ENCODE peak calls at places on chromosome X, in four cellular contexts. O is WTC11, U is K562, Z is HepG2. P is an unnamed sample.

GRCh38 chrX:130726661-130727060 is 176.3 kb downstream of the ENOX2 start:
- DNase-seq in O (no peak), U (no peak), Z (no peak), P (no peak)

GRCh38 chrX:14528629-14529287 is 578 bp upstream of the GLRA2 start:
- DNase-seq in O (peak; percentile 80), U (peak; percentile 42), Z (peak; percentile 10), P (peak; percentile 4)

GRCh38 chrX:24235084-24235710 is 78.7 kb downstream of the SUPT20HL2 start:
- DNase-seq in O (no peak), U (no peak), Z (no peak), P (no peak)

GRCh38 chrX:13855689-13856425 is 39.0 kb upstream of the GPM6B start:
- DNase-seq in O (no peak), U (no peak), Z (no peak), P (no peak)

GRCh38 chrX:130975947-130976346 is 72.9 kb upstream of the ENOX2 start:
- DNase-seq in O (peak; percentile 27), U (peak; percentile 69), Z (peak; percentile 24), P (no peak)

GRCh38 chrX:129846686-129847085 is 3.0 kb upstream of the ZDHHC9 start:
- DNase-seq in O (no peak), U (no peak), Z (no peak), P (no peak)

GRCh38 chrX:136214551-136214950 is 36.6 kb downstream of the MAP7D3 start:
- DNase-seq in O (no peak), U (no peak), Z (peak; percentile 15), P (no peak)

GRCh38 chrX:119693996-119694451 is 1.1 kb upstream of the SEPTIN6 start:
- DNase-seq in O (peak; percentile 24), U (no peak), Z (no peak), P (no peak)

GRCh38 chrX:125378205-125378604 is 58.5 kb downstream of the TEX13C start:
- DNase-seq in O (no peak), U (peak; percentile 10), Z (no peak), P (no peak)

DNA sequence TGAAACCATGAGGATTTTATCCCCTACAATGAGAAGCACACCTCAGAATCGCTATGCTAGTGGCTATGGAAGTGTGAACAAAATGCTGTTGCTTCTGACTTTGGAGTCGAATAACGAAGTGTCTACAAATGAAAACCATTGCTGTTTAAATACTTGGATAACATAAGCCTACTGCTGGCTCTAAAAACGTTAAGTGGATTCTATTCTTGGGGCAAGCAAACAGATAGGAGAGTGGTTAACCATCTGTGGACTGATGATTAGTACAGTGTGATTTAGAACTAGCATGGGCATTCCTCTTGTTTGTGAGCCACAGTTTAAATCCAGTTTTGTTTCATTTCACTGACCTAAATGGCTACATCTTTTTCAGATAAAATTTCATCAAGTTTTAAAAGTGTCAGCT is 109.7 kb upstream of the PNPLA4 start:
- DNase-seq in O (no peak), U (no peak), Z (no peak), P (no peak)
- TF ChIP-seq CBFB in O (no peak), U (no peak), Z (no peak), P (no peak)

DNA sequence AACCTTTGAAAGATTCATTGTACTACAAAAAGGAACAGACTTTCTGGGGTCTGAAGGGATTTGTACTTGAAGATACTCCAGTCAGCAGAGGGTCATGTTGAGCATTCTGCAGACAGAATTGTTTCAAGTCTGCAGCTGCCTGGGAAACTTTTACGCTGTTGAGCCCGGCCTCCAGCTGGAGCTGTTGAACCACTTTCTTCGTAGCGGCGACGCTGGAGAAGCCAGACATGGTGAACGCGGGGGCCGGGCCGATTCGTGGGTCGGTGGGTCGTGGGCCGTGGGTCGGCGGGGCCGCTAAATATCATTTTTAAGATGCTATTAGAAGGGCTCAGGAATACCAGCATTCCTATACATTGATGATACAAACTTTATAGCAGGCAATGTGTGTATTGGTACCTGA is 12.0 kb upstream of the RTL9 start:
- DNase-seq in O (peak; percentile 15), U (peak; percentile 73), Z (no peak), P (no peak)
- TF ChIP-seq ATF3 in O (no peak), U (no peak), Z (no peak), P (no peak)

GRCh38 chrX:11367609-11368430 is 74.6 kb downstream of the AMELX start:
- DNase-seq in O (no peak), U (peak; percentile 93), Z (no peak), P (no peak)
- TF ChIP-seq CBFB in O (no peak), U (no peak), Z (no peak), P (no peak)

DNA sequence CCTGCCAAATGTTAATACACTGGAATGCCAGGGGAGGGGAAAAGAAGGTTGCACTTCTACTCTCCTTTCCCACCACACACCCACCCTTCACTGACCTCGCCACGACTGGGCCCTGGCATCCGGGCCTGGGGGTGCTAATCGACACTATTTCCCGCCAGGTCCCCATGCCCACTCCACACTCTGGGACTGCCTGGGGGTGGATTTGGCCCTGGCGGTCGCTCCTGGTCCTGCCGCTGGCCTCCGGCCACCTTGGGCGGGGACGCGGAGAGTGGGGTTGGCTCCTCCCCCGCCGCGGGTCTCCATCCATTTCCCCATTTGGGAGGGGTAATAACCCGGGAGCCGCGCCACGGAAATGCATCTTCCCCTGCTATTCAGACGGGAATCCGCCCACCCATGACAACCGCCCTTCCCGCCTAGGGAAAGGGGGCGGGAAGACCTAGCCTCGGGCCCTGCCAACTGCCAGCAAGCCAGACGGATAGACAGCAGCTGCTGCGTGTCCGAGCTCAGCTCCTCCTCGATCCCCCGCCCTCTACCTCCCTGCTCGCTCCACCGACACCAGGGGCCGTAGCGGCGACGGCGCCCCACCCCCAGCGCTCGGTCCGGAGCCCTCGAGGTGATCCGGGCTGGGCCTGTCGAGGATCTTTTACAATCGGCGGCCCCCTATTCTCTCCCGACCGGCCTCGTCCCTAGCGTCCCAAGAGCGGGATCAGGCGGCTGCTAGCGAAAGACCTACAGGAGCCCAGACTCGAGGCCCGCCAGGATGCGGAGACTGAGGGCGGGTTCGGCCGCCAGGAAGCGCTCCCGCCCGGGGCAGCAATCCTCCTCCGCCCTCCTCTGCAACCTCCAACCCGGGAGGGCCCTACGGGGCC is 78.0 kb downstream of the RLIM start:
- DNase-seq in O (peak; percentile 58), U (peak; percentile 8), Z (no peak), P (no peak)
- TF ChIP-seq ATF3 in O (no peak), U (no peak), Z (no peak), P (no peak)

P was measured in GM12878.